ENCODE peak calls at places on chromosomes 7 and 10, in ten cellular contexts. L is A549, R is ovary, F is HepG2, N is tibial nerve, Z is H1, O is sigmoid colon, Y is upper lobe of left lung, I is esophagus muscularis mucosa, T is transverse colon. K is an unnamed sample.
A peak's percentile ranks its signal among the peaks of the same experiment; 100 is the strongest.

GRCh38 chr7:47336178-47337020 is 245.5 kb downstream of the TNS3 start:
- DNase-seq in Z (no peak), O (peak; percentile 75), N (no peak), I (no peak), F (no peak), R (no peak), Y (peak; percentile 20), T (no peak), L (no peak), K (no peak)

GRCh38 chr7:111841596-111842209 is 279.4 kb upstream of the IMMP2L start:
- DNase-seq in O (no peak), Z (no peak), N (no peak), L (no peak), R (no peak), I (no peak), Y (no peak), F (no peak), T (no peak), K (no peak)

GRCh38 chr7:47576031-47576908 is 5.6 kb downstream of the TNS3 start:
- DNase-seq in Y (peak; percentile 63), O (peak; percentile 93), T (peak; percentile 78), Z (no peak), R (peak; percentile 87), I (no peak), N (peak; percentile 81), L (peak; percentile 71), F (peak; percentile 95), K (peak; percentile 89)

GRCh38 chr7:93117852-93118530 is at the start of gene SAMD9:
- DNase-seq in Z (no peak), Y (no peak), N (peak; percentile 60), R (peak; percentile 50), F (peak; percentile 42), O (peak; percentile 71), T (peak; percentile 63), I (no peak), L (peak; percentile 73), K (peak; percentile 51)

GRCh38 chr7:37411444-37412034 is 37.1 kb downstream of the ELMO1 start:
- DNase-seq in L (no peak), R (no peak), T (no peak), O (no peak), Y (no peak), F (no peak), I (no peak), N (no peak), Z (no peak), K (no peak)

GRCh38 chr7:102916881-102917280 is 4.1 kb downstream of the LRRC17 start:
- DNase-seq in R (no peak), Z (no peak), N (no peak), F (no peak), O (no peak), I (no peak), L (no peak), T (no peak), Y (no peak), K (no peak)

GRCh38 chr10:116101616-116102015 is 171.4 kb downstream of the GFRA1 start:
- DNase-seq in O (no peak), I (no peak), R (no peak), F (no peak), Y (no peak), N (no peak), T (no peak), L (no peak), Z (no peak), K (no peak)

GRCh38 chr10:103769176-103769575 is 86.2 kb downstream of the SH3PXD2A start:
- DNase-seq in F (no peak), O (no peak), Z (no peak), Y (no peak), L (no peak), T (no peak), N (no peak), I (no peak), R (no peak), K (no peak)

GRCh38 chr10:102247724-102248123 is 2.4 kb downstream of the GBF1 start:
- DNase-seq in N (no peak), T (no peak), L (no peak), O (no peak), R (no peak), Z (no peak), F (no peak), Y (no peak), I (no peak), K (no peak)

GRCh38 chr10:119087271-119087897 is 6.8 kb upstream of the EIF3A start:
- DNase-seq in I (no peak), O (peak; percentile 48), Z (no peak), R (no peak), F (no peak), T (no peak), L (no peak), N (no peak), Y (no peak), K (peak; percentile 13)

GRCh38 chr10:89332092-89332633 is 4.4 kb downstream of the IFIT3 start:
- DNase-seq in I (no peak), Z (no peak), O (no peak), F (peak; percentile 41), N (peak; percentile 27), R (no peak), T (no peak), Y (no peak), L (no peak), K (no peak)

GRCh38 chr7:144474800-144475521 is 71.5 kb upstream of the NOBOX start:
- DNase-seq in R (no peak), O (no peak), T (no peak), L (no peak), Y (no peak), I (no peak), Z (no peak), N (no peak), F (no peak), K (no peak)

GRCh38 chr7:41431671-41432070 is 271.2 kb downstream of the INHBA start:
- DNase-seq in I (no peak), N (no peak), Z (no peak), R (no peak), T (no peak), L (no peak), Y (no peak), F (no peak), O (no peak), K (no peak)

GRCh38 chr7:94395141-94396041 is 696 bp downstream of the COL1A2 start:
- DNase-seq in F (peak; percentile 63), L (peak; percentile 47), O (peak; percentile 88), Z (peak; percentile 55), T (peak; percentile 30), R (peak; percentile 58), N (peak; percentile 84), Y (no peak), I (no peak), K (peak; percentile 28)

GRCh38 chr10:79376751-79377556 is 29.7 kb downstream of the PPIF start:
- DNase-seq in L (no peak), F (no peak), Z (peak; percentile 37), R (no peak), I (no peak), O (peak; percentile 51), Y (no peak), N (no peak), T (no peak), K (no peak)

GRCh38 chr10:111820471-111820870 is 363.1 kb downstream of the GPAM start:
- DNase-seq in Y (no peak), L (no peak), I (no peak), T (no peak), R (no peak), Z (no peak), N (no peak), O (no peak), F (no peak), K (no peak)

GRCh38 chr7:89666436-89666835 is 487.8 kb upstream of the STEAP1 start:
- DNase-seq in R (no peak), O (no peak), Y (no peak), L (no peak), I (no peak), T (no peak), Z (no peak), N (no peak), F (no peak), K (no peak)

GRCh38 chr7:132362059-132362458 is 214.2 kb downstream of the PLXNA4 start:
- DNase-seq in O (no peak), T (no peak), F (no peak), Y (no peak), R (no peak), L (no peak), Z (no peak), N (no peak), I (no peak), K (no peak)

GRCh38 chr7:19834566-19834965 is 61.1 kb upstream of the TMEM196 start:
- DNase-seq in F (no peak), L (no peak), N (no peak), T (no peak), Z (no peak), Y (no peak), R (no peak), O (no peak), I (no peak), K (no peak)
- TF ChIP-seq EP300 in F (no peak), L (no peak), N (no peak), T (no peak), Z (no peak), Y (no peak), R (no peak), O (no peak), I (no peak), K (no peak)

DNA sequence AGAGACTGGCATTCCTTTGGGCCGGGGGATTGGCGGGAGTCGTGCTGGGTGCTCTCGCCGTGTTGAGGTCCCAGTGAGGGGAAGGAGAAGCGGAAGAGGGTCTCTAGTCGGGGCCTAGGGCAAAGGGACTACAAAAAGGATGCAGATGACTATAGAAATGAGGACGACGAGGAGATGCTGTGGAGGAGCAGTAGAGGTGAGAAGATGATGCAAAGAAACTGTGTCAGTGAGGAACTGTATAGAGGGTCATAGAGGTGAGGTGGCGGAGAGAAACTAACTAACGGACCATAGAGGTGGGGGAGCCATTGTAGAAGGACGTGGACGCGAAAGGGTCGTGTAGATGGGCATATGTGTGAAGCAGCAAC is 324 bp downstream of the TWNK start:
- DNase-seq in O (no peak), R (no peak), Z (no peak), Y (no peak), T (no peak), L (no peak), N (no peak), I (no peak), F (no peak), K (no peak)
- TF ChIP-seq POLR2A in O (no peak), R (no peak), Z (no peak), Y (no peak), T (no peak), L (no peak), N (no peak), I (no peak), F (no peak), K (no peak)

DNA sequence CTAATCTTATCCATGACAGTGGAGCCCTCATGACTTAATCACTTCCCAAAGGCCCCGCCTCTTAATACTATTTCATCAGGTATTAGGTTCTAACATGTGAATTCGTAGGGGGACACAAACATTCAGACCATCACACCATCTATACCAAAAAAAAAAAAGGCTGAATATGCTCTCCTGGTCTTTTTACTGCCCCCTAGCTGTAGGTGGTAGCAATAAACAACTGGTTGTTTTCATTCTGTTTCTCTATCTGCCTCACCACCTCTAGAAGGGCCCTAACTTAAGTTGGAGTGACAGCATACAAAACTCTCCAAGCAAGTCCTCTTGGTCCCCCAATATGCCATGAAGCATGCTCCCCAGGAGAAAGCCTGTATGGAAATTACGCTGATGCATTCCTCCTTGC is 94.1 kb downstream of the GRM8 start:
- DNase-seq in Z (no peak), Y (no peak), R (no peak), F (peak; percentile 1), I (no peak), O (no peak), T (no peak), N (no peak), L (no peak), K (no peak)
- TF ChIP-seq CTCF in Z (peak; percentile 72), Y (no peak), R (no peak), F (peak; percentile 43), I (no peak), O (no peak), T (peak; percentile 4), N (no peak), L (peak; percentile 38), K (no peak)

GRCh38 chr10:14586901-14587300 is 187.8 kb downstream of the FAM107B start:
- DNase-seq in N (no peak), R (no peak), L (no peak), Y (no peak), T (peak; percentile 51), O (no peak), I (no peak), Z (no peak), F (no peak), K (peak; percentile 73)
- TF ChIP-seq EP300 in N (no peak), R (no peak), L (no peak), Y (no peak), T (no peak), O (no peak), I (no peak), Z (no peak), F (no peak), K (no peak)